ENCODE peak calls at places on chromosomes 7 and 10, in four cellular contexts. A, U, Z and M are unnamed samples.

GRCh38 chr7:2029936-2030335 is 202.8 kb downstream of the MAD1L1 start:
- DNase-seq in A (peak), U (no peak), Z (no peak), M (no peak)

GRCh38 chr7:114415054-114415997 is 711 bp downstream of the FOXP2 start:
- DNase-seq in Z (no peak), A (no peak), U (no peak), M (no peak)

GRCh38 chr10:76558996-76559888 is 1078.4 kb downstream of the KCNMA1 start:
- DNase-seq in U (peak), A (no peak), Z (peak), M (peak)

GRCh38 chr10:131843881-131844284 is 56.9 kb upstream of the PPP2R2D start:
- DNase-seq in A (no peak), Z (no peak), U (peak), M (no peak)

GRCh38 chr10:131431978-131432690 is 120.6 kb upstream of the TCERG1L start:
- DNase-seq in U (no peak), Z (no peak), A (no peak), M (no peak)

GRCh38 chr7:113918946-113919345 is at the start of gene PPP1R3A:
- DNase-seq in A (no peak), Z (no peak), U (no peak), M (no peak)

GRCh38 chr7:6608794-6609193 is 6.6 kb upstream of the ZNF853 start:
- DNase-seq in Z (no peak), U (no peak), A (no peak), M (no peak)

GRCh38 chr10:122494833-122495232 is 33.5 kb downstream of the HTRA1 start:
- DNase-seq in A (no peak), Z (peak), U (peak), M (no peak)

GRCh38 chr10:13787015-13787421 is 200.3 kb downstream of the PRPF18 start:
- DNase-seq in A (no peak), U (peak), Z (peak), M (no peak)

GRCh38 chr10:1824928-1825327 is 87.6 kb upstream of the ADARB2 start:
- DNase-seq in U (no peak), Z (no peak), A (no peak), M (no peak)

GRCh38 chr7:80413395-80413955 is 98.4 kb downstream of the GNAT3 start:
- DNase-seq in U (no peak), Z (no peak), A (no peak), M (no peak)

GRCh38 chr7:36949711-36950600 is 225.7 kb upstream of the AOAH start:
- DNase-seq in A (no peak), Z (no peak), U (no peak), M (peak)

GRCh38 chr7:156257904-156258303 is 382.7 kb upstream of the RNF32 start:
- DNase-seq in A (no peak), Z (no peak), U (no peak), M (no peak)

GRCh38 chr10:80252296-80252887 is 37.1 kb downstream of the MAT1A start:
- DNase-seq in Z (no peak), U (no peak), A (no peak), M (no peak)

GRCh38 chr10:70664702-70665195 is 7.6 kb upstream of the ADAMTS14 start:
- DNase-seq in U (peak), Z (peak), A (no peak), M (peak)

GRCh38 chr7:33392143-33392542 is 262.8 kb downstream of the BBS9 start:
- DNase-seq in U (no peak), Z (no peak), A (no peak), M (no peak)

GRCh38 chr7:7681191-7681935 is 37.0 kb downstream of the RPA3 start:
- DNase-seq in A (no peak), U (no peak), Z (peak), M (peak)

GRCh38 chr10:2844925-2845324 is 222.4 kb upstream of the PFKP start:
- DNase-seq in Z (no peak), U (no peak), A (no peak), M (no peak)

GRCh38 chr10:95818663-95819062 is 62.7 kb downstream of the ENTPD1 start:
- DNase-seq in A (no peak), Z (peak), U (peak), M (no peak)

GRCh38 chr10:108358912-108359311 is 1194.4 kb upstream of the SORCS1 start:
- DNase-seq in Z (peak), U (no peak), A (no peak), M (no peak)

DNA sequence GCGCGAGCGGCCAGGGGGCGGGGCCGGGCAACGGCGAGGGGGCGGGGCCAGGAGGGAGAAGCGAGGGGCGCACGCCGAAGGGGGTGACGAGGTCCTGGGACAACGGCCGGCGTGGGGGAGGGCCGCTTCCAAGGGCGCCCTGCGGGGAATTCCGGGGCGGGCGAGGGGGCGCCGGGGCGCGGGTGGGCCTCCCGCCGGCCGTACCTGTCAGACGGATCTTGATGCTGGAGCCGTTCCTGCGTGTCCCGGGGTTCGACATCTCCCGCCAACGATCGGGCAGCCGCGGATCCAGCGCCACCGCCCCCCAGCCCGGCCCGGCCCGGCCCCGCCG is 421 bp downstream of the SMURF1 start:
- DNase-seq in Z (no peak), U (no peak), A (no peak), M (no peak)
- H3K27ac ChIP-seq in Z (peak), U (peak), A (peak), M (peak)

GRCh38 chr7:23020742-23021401 is 6.9 kb upstream of the HYCC1 start:
- DNase-seq in Z (peak), U (no peak), A (peak), M (peak)

GRCh38 chr7:23022258-23022745 is 8.4 kb upstream of the HYCC1 start:
- DNase-seq in U (no peak), A (no peak), Z (peak), M (no peak)

GRCh38 chr7:23024454-23024853 is 10.5 kb upstream of the HYCC1 start:
- DNase-seq in U (no peak), Z (no peak), A (no peak), M (no peak)

GRCh38 chr7:23021581-23021980 is 7.7 kb upstream of the HYCC1 start:
- DNase-seq in U (no peak), Z (no peak), A (no peak), M (no peak)

GRCh38 chr7:23022831-23023230 is 8.9 kb upstream of the HYCC1 start:
- DNase-seq in A (no peak), U (no peak), Z (no peak), M (no peak)
- H3K27ac ChIP-seq in A (no peak), U (peak), Z (peak), M (no peak)

GRCh38 chr7:143287321-143287934 is 723 bp upstream of the CASP2 start:
- DNase-seq in A (no peak), Z (no peak), U (no peak), M (no peak)

GRCh38 chr7:143287935-143288826 is at the start of gene CASP2:
- DNase-seq in Z (peak), A (peak), U (peak), M (peak)

GRCh38 chr7:143285454-143285756 is 647 bp downstream of the TMEM139 start:
- DNase-seq in Z (no peak), A (peak), U (no peak), M (no peak)

GRCh38 chr7:143285806-143286521 is 1.2 kb downstream of the TMEM139 start:
- DNase-seq in Z (no peak), A (no peak), U (no peak), M (no peak)

DNA sequence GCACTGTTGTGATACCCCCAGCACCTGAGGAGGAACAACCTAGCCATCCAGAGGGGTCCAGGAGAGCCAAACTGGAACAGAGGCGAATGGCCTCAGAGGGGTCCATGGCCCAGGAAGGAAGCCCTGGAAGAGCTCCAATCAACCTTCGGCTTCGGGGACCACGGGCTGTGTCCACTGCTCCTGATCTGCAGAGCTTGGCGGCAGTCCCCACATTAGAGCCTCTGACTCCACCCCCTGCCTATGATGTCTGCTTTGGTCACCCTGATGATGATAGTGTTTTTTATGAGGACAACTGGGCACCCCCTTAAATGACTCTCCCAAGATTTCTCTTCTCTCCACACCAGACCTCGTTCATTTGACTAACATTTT is 1.6 kb upstream of the CASP2 start:
- DNase-seq in U (no peak), Z (no peak), A (no peak), M (no peak)
- H3K27ac ChIP-seq in U (no peak), Z (no peak), A (peak), M (no peak)

DNA sequence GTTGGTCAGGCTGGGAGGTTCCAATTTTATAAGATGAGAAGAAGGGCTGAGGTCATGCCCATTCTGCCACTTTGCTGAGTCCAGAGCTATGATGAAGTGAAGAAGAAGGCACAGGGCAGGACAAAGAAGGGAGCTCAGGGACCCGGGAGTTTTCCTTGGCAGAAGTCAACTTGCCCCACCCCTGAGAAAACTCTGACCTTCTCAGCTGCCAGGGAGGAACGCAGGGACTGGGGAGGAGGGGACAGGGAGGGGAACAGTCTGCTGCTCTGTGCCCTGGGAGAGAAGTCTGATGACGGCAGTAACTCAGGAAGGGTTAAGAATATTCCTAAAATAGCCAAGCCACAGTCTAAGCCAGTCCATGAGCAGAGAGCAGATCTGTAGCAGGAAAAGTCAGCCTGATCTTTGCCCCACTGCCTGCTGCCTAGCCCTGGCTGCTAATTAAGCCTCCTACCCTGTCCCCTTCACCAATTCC is 11.7 kb downstream of the ADIRF start:
- DNase-seq in U (no peak), A (peak), Z (no peak), M (peak)
- H3K27ac ChIP-seq in U (no peak), A (peak), Z (no peak), M (peak)

GRCh38 chr7:25517906-25518305 is 289.6 kb upstream of the NPVF start:
- DNase-seq in A (no peak), Z (no peak), U (no peak), M (no peak)

GRCh38 chr7:25527665-25528064 is 299.4 kb upstream of the NPVF start:
- DNase-seq in U (no peak), Z (no peak), A (no peak), M (no peak)

GRCh38 chr7:25519962-25520562 is 291.8 kb upstream of the NPVF start:
- DNase-seq in U (no peak), A (no peak), Z (no peak), M (no peak)

GRCh38 chr7:25521236-25521635 is 292.9 kb upstream of the NPVF start:
- DNase-seq in A (no peak), Z (no peak), U (no peak), M (no peak)

GRCh38 chr7:25522727-25523126 is 294.4 kb upstream of the NPVF start:
- DNase-seq in U (no peak), Z (no peak), A (no peak), M (no peak)
- H3K27ac ChIP-seq in U (no peak), Z (no peak), A (no peak), M (no peak)

GRCh38 chr7:150365673-150366398 is 2.8 kb upstream of the REPIN1 start:
- DNase-seq in U (no peak), Z (no peak), A (no peak), M (no peak)
- H3K27ac ChIP-seq in U (no peak), Z (no peak), A (no peak), M (no peak)